ENCODE peak calls at places on chromosomes 7 and 10, in seven cellular contexts. L, W, C, T, Q, Y and U are unnamed samples.

GRCh38 chr7:465710-466400 is 53.8 kb downstream of the PDGFA start:
- DNase-seq in W (no peak), L (no peak), Q (no peak), C (no peak), T (peak; percentile 27), Y (no peak), U (no peak)

GRCh38 chr7:35817181-35817580 is 16.3 kb downstream of the SEPTIN7 start:
- DNase-seq in Y (no peak), T (no peak), C (no peak), Q (no peak), W (no peak), L (no peak), U (no peak)

GRCh38 chr7:132465516-132465915 is 110.8 kb downstream of the PLXNA4 start:
- DNase-seq in W (no peak), T (no peak), Q (peak; percentile 81), Y (no peak), C (no peak), L (no peak), U (no peak)

GRCh38 chr7:24477807-24478655 is 95.2 kb upstream of the PALS2 start:
- DNase-seq in L (peak; percentile 90), C (peak; percentile 9), Q (peak; percentile 65), T (peak; percentile 71), Y (no peak), W (peak; percentile 67), U (peak; percentile 70)

GRCh38 chr10:86389441-86390193 is 23.0 kb upstream of the GRID1 start:
- DNase-seq in Q (peak; percentile 29), W (no peak), C (no peak), L (peak; percentile 19), T (no peak), Y (no peak), U (no peak)

GRCh38 chr10:101959349-101959916 is 96.5 kb downstream of the ARMH3 start:
- DNase-seq in W (no peak), T (no peak), Q (no peak), L (no peak), C (peak; percentile 78), Y (no peak), U (no peak)

GRCh38 chr7:90626011-90626410 is 29.9 kb downstream of the CDK14 start:
- DNase-seq in L (peak; percentile 67), C (no peak), T (peak; percentile 76), W (no peak), Q (peak; percentile 45), Y (no peak), U (peak; percentile 51)

GRCh38 chr7:112069879-112070321 is 136.3 kb downstream of the DOCK4 start:
- DNase-seq in Q (peak; percentile 72), L (no peak), T (peak; percentile 83), C (no peak), W (no peak), Y (no peak), U (peak; percentile 5)

GRCh38 chr7:148697256-148697841 is 1.4 kb upstream of the CUL1 start:
- DNase-seq in W (no peak), Y (peak; percentile 15), L (peak; percentile 33), T (peak; percentile 86), C (peak; percentile 20), Q (peak; percentile 80), U (peak; percentile 73)

GRCh38 chr7:137916980-137917645 is 70.3 kb upstream of the DGKI start:
- DNase-seq in L (no peak), C (no peak), W (no peak), T (no peak), Q (no peak), Y (no peak), U (no peak)

GRCh38 chr10:125700355-125700911 is 17.5 kb upstream of the TEX36 start:
- DNase-seq in Q (peak; percentile 27), T (peak; percentile 38), Y (no peak), C (no peak), L (peak; percentile 76), W (no peak), U (peak; percentile 49)

GRCh38 chr7:105764506-105764905 is 111.9 kb downstream of the ATXN7L1 start:
- DNase-seq in L (no peak), W (no peak), C (no peak), Y (no peak), Q (no peak), T (no peak), U (peak; percentile 43)

GRCh38 chr7:33261585-33261984 is 132.2 kb downstream of the BBS9 start:
- DNase-seq in T (peak; percentile 24), W (no peak), Y (no peak), L (no peak), C (no peak), Q (no peak), U (peak; percentile 36)

GRCh38 chr10:77144664-77145063 is 492.9 kb downstream of the KCNMA1 start:
- DNase-seq in W (no peak), T (no peak), C (no peak), Q (no peak), L (no peak), Y (no peak), U (no peak)

GRCh38 chr10:58457761-58458616 is 54.7 kb upstream of the BICC1 start:
- DNase-seq in Y (no peak), C (no peak), L (peak; percentile 99), W (no peak), Q (no peak), T (peak; percentile 25), U (peak; percentile 100)

GRCh38 chr10:24503627-24504320 is 219.9 kb downstream of the ARHGAP21 start:
- DNase-seq in Q (peak; percentile 33), L (peak; percentile 56), C (peak; percentile 20), W (no peak), T (peak; percentile 79), Y (peak; percentile 32), U (peak; percentile 44)

GRCh38 chr7:128405345-128406146 is 4.2 kb downstream of the IMPDH1 start:
- DNase-seq in Q (peak; percentile 33), C (no peak), Y (peak; percentile 77), W (no peak), T (peak; percentile 56), L (no peak), U (peak; percentile 29)

GRCh38 chr7:139737221-139738100 is 40.3 kb downstream of the HIPK2 start:
- DNase-seq in W (no peak), T (peak; percentile 59), C (no peak), Q (peak; percentile 48), Y (no peak), L (peak; percentile 42), U (peak; percentile 29)

GRCh38 chr7:16026253-16027020 is 340.0 kb upstream of the MEOX2 start:
- DNase-seq in Y (no peak), Q (peak; percentile 30), C (peak; percentile 2), T (peak; percentile 52), L (peak; percentile 43), W (no peak), U (no peak)

GRCh38 chr7:24290004-24290641 is 6.1 kb downstream of the NPY start:
- DNase-seq in W (peak; percentile 30), Y (peak; percentile 53), Q (peak; percentile 20), T (peak; percentile 78), L (peak; percentile 7), C (peak; percentile 73), U (peak; percentile 8)

GRCh38 chr7:47771990-47772360 is 176.3 kb downstream of the PKD1L1 start:
- DNase-seq in Y (no peak), W (no peak), C (no peak), T (no peak), L (peak; percentile 63), Q (no peak), U (peak; percentile 61)

GRCh38 chr10:124120410-124121061 is 27.1 kb upstream of the CHST15 start:
- DNase-seq in W (no peak), Q (no peak), L (no peak), C (no peak), T (no peak), Y (no peak), U (no peak)

GRCh38 chr10:77180104-77180503 is 457.5 kb downstream of the KCNMA1 start:
- DNase-seq in W (no peak), L (no peak), C (no peak), T (no peak), Y (no peak), Q (no peak), U (no peak)

GRCh38 chr7:36005286-36005685 is 147.8 kb upstream of the EEPD1 start:
- DNase-seq in L (no peak), Y (no peak), Q (no peak), W (no peak), C (no peak), T (no peak), U (no peak)

GRCh38 chr7:144884913-144885312 is 49.1 kb upstream of the TPK1 start:
- DNase-seq in W (no peak), L (no peak), Q (no peak), C (no peak), T (no peak), Y (no peak), U (no peak)

GRCh38 chr10:27720529-27720928 is 25.1 kb downstream of the MKX start:
- DNase-seq in T (no peak), Y (no peak), W (no peak), C (no peak), L (no peak), Q (no peak), U (peak; percentile 51)

GRCh38 chr7:128103498-128104108 is 72.4 kb upstream of the LRRC4 start:
- DNase-seq in C (no peak), L (peak; percentile 25), T (no peak), W (no peak), Q (peak; percentile 28), Y (no peak), U (peak; percentile 15)

GRCh38 chr10:102502337-102503151 is at the start of gene ACTR1A:
- DNase-seq in Q (peak; percentile 100), T (peak; percentile 99), Y (peak; percentile 94), W (peak; percentile 92), C (peak; percentile 100), L (peak; percentile 100), U (peak; percentile 100)

GRCh38 chr7:131562941-131563340 is 6.5 kb upstream of the PODXL start:
- DNase-seq in T (peak; percentile 80), C (no peak), Y (no peak), L (no peak), W (no peak), Q (no peak), U (no peak)

GRCh38 chr7:141701489-141702046 is 398 bp downstream of the DENND11 start:
- DNase-seq in W (no peak), Y (peak; percentile 64), T (peak; percentile 56), L (no peak), C (peak; percentile 49), Q (peak; percentile 43), U (no peak)

GRCh38 chr10:103605359-103606156 is 112.1 kb downstream of the NEURL1 start:
- DNase-seq in L (peak; percentile 83), Q (peak; percentile 28), W (no peak), C (peak; percentile 72), Y (peak; percentile 63), T (peak; percentile 63), U (peak; percentile 80)

GRCh38 chr10:12721334-12721733 is 280.2 kb downstream of the CCDC3 start:
- DNase-seq in Y (no peak), W (no peak), T (no peak), Q (no peak), L (no peak), C (no peak), U (no peak)

GRCh38 chr7:29146082-29146706 is at the start of gene CPVL:
- DNase-seq in Y (peak; percentile 46), Q (no peak), W (peak; percentile 24), L (no peak), C (peak; percentile 58), T (no peak), U (no peak)

GRCh38 chr7:44277851-44278250 is 47.5 kb downstream of the CAMK2B start:
- DNase-seq in Q (no peak), W (no peak), C (no peak), L (peak; percentile 33), T (no peak), Y (peak; percentile 62), U (peak; percentile 6)

GRCh38 chr7:68485253-68485914 is 1112.9 kb upstream of the AUTS2 start:
- DNase-seq in Q (no peak), T (no peak), Y (no peak), C (no peak), L (no peak), W (no peak), U (peak; percentile 18)

GRCh38 chr10:122279725-122280141 is 8.6 kb downstream of the BTBD16 start:
- DNase-seq in C (peak; percentile 85), T (peak; percentile 52), L (peak; percentile 51), Q (peak; percentile 74), Y (peak; percentile 62), W (peak; percentile 12), U (peak; percentile 48)

GRCh38 chr10:100347568-100348195 is 649 bp downstream of the SCD start:
- DNase-seq in Y (peak; percentile 32), Q (no peak), L (no peak), W (no peak), T (peak; percentile 27), C (no peak), U (no peak)

GRCh38 chr7:82156168-82156567 is 287.4 kb downstream of the CACNA2D1 start:
- DNase-seq in L (no peak), W (peak; percentile 88), C (no peak), Y (no peak), Q (no peak), T (no peak), U (no peak)